ENCODE peak calls at places on chromosomes 6 and 20, in six cellular contexts. K is body of pancreas, G is pancreas, W is left lung, B is psoas muscle, Q is fibroblast of lung. E is an unnamed sample. For H3K27me3 and H3K4me1, the result is how much of the 10 kb centered on the place peaks cover.

GRCh38 chr20:61046721-61047351 is 205.2 kb upstream of the CDH4 start:
- DNase-seq in K (no peak), G (no peak), W (no peak), B (no peak), Q (no peak), E (no peak)

GRCh38 chr6:143546599-143546998 is 35.1 kb upstream of the FUCA2 start:
- DNase-seq in K (no peak), G (no peak), W (no peak), B (no peak), Q (no peak), E (no peak)

GRCh38 chr6:18609715-18610114 is 222.6 kb downstream of the RNF144B start:
- DNase-seq in K (no peak), G (no peak), W (no peak), B (no peak), Q (no peak), E (no peak)

GRCh38 chr6:111480988-111481830 is 1.8 kb downstream of the REV3L start:
- DNase-seq in K (no peak), G (no peak), W (no peak), B (no peak), Q (peak), E (no peak)

GRCh38 chr6:166173292-166173951 is 5.8 kb upstream of the TBXT start:
- DNase-seq in K (peak), G (no peak), W (no peak), B (no peak), Q (no peak), E (no peak)

GRCh38 chr6:118869350-118869749 is 24.6 kb upstream of the ASF1A start:
- DNase-seq in K (no peak), G (no peak), W (no peak), B (no peak), Q (peak), E (no peak)

GRCh38 chr20:60395993-60396392 is 437.8 kb downstream of the CDH26 start:
- DNase-seq in K (peak), G (no peak), W (no peak), B (no peak), Q (no peak), E (no peak)

GRCh38 chr6:26553264-26553738 is 15.1 kb downstream of the HMGN4 start:
- DNase-seq in K (peak), G (peak), W (peak), B (peak), Q (peak), E (peak)

GRCh38 chr6:55841341-55841740 is 34.0 kb downstream of the BMP5 start:
- DNase-seq in K (no peak), G (no peak), W (no peak), B (no peak), Q (no peak), E (no peak)

GRCh38 chr6:170462366-170463020 is 90.6 kb downstream of the PSMB1 start:
- DNase-seq in K (no peak), G (no peak), W (no peak), B (no peak), Q (no peak), E (no peak)

GRCh38 chr6:19070520-19070919 is 683.4 kb downstream of the RNF144B start:
- DNase-seq in K (no peak), G (no peak), W (no peak), B (no peak), Q (no peak), E (no peak)

GRCh38 chr6:119148102-119148824 is 69.8 kb upstream of the FAM184A start:
- DNase-seq in K (peak), G (no peak), W (no peak), B (no peak), Q (peak), E (peak)

GRCh38 chr6:158752613-158753012 is 66.6 kb downstream of the EZR start:
- DNase-seq in K (peak), G (no peak), W (no peak), B (no peak), Q (peak), E (no peak)

GRCh38 chr6:3237761-3238662 is 10.6 kb upstream of the TUBB2B start:
- DNase-seq in K (no peak), G (no peak), W (no peak), B (no peak), Q (no peak), E (no peak)

GRCh38 chr20:17640146-17640874 is 41.7 kb downstream of the RRBP1 start:
- DNase-seq in K (peak), G (no peak), W (no peak), B (no peak), Q (no peak), E (no peak)

GRCh38 chr6:140977425-140977824 is 1155.3 kb upstream of the GJE1 start:
- DNase-seq in K (no peak), G (no peak), W (no peak), B (no peak), Q (peak), E (no peak)

GRCh38 chr20:62508641-62509051 is 32.9 kb upstream of the GATA5 start:
- DNase-seq in K (peak), G (no peak), W (no peak), B (no peak), Q (no peak), E (peak)

DNA sequence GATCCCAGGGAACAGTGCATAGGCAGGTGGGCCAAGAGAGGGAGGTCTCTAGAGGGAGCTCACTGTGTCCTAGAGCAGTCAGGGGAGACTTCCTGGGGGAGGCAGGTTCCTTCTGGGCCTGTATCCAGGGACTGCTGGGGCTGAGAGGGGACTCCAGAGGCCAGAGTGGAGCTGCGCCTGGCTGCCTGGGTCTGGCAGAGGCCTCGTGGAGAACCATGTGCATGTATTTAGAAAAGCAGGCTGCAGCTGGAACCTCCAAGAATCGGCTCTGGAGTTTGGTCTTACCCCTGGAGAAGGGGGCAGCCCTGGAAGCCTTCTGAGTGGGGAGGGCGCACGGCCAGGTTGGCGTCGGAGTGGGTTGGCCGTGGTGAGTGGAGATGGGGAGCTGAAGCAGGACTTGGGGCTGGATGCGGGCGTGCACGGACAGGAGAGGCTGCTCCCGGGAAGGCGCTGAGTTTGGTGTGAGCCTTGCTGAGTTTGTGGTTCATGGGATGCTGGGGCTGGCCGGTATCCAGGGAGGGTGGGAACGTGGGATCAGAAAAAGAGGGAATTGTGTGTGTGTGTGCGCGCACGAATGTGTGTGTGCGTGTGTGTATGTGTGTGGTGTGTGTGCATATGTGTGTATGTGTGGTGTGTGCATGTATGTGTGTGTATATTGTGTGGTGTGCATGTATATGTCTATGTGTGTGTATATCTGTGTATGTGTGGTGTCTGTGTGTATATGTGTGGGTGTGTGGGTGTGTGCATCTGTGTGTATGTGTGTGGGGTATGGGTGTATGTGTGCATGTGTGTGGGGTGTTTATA is 10.8 kb downstream of the VSTM2L start:
- DNase-seq in K (no peak), G (no peak), W (no peak), B (no peak), Q (no peak), E (no peak)
- H3K27me3 ChIP-seq in K (under half), G (under half), W (half or more), B (half or more), Q (half or more), E (under half)

DNA sequence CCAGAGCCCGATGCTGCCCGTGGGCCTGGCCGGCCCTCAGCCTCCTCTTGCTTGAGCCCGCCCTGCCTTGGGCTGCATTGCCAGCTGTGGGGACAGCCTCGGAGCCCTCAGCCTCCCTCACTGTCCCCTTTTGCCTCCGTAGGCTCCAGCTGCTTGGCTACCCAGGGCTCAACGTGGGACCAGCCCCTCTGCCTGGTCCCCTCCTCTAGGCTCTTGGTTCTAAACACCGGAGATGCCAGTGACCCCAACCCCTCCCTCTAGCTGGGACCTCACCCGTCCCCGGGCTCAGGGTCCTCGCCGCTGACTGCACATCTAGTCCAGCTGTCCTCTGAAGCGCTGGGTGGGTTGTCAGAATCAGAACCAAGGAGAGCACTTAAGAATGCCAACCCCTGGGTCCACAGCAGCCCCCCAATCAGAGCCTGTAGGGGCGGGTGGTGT is 345.2 kb downstream of the ZFAND3 start:
- DNase-seq in K (no peak), G (no peak), W (no peak), B (no peak), Q (no peak), E (no peak)
- H3K4me3 ChIP-seq in K (no peak), G (no peak), W (no peak), B (no peak), Q (no peak), E (no peak)

DNA sequence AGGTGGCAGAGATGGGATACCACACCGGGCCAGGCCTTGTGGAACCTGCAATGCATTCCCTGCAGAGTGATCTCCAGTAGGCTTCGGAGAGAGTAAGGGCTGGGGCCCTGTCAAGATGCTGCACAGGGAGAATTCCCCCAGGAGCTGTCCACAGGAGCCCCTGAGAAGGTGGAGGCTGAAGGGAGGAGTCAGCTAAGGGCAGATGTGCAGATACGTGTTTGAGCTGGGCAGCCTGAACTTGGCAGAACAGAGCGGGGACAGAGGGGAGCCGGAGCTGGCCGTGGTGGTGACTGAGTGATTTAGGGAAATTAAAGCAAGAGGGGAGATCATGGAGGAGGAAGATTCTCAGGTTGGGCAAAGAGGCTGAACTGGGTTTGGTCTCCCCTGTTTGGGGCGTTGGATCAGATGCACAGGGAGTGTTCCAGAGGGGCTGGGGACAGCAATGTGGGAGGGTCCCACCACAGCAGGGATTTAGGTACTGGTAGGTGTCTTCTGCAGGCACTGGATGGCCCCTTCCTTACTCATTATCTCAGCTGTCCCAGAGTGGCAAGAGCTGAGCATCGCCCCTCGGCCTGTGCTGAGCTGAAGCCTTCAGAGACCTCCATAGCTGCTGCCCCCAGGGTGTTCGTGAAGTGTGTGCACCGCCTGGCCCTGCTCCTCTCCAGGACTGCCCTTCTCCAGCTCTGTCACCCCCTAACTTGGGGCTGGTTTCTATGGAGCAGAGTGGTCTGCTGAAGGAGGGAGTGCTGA is 3.8 kb upstream of the NCR2 start:
- DNase-seq in K (no peak), G (no peak), W (no peak), B (no peak), Q (no peak), E (no peak)
- H3K4me1 ChIP-seq in K (under half), G (under half), W (under half), B (under half), Q (under half), E (under half)

GRCh38 chr20:58228484-58229197 is at the start of gene ANKRD60:
- DNase-seq in K (no peak), G (peak), W (no peak), B (no peak), Q (peak), E (peak)
- H3K27me3 ChIP-seq in K (under half), G (under half), W (half or more), B (half or more), Q (under half), E (under half)

GRCh38 chr6:109490708-109491107 is 7.7 kb upstream of the ZBTB24 start:
- DNase-seq in K (no peak), G (no peak), W (no peak), B (no peak), Q (no peak), E (no peak)

GRCh38 chr6:109493865-109494264 is 10.8 kb upstream of the ZBTB24 start:
- DNase-seq in K (no peak), G (no peak), W (no peak), B (no peak), Q (no peak), E (no peak)

GRCh38 chr6:109486068-109486467 is 3.0 kb upstream of the ZBTB24 start:
- DNase-seq in K (no peak), G (no peak), W (no peak), B (no peak), Q (no peak), E (no peak)

GRCh38 chr6:109496036-109496761 is 13.2 kb upstream of the ZBTB24 start:
- DNase-seq in K (no peak), G (no peak), W (no peak), B (no peak), Q (no peak), E (no peak)

GRCh38 chr6:109491207-109491938 is 8.4 kb upstream of the ZBTB24 start:
- DNase-seq in K (no peak), G (no peak), W (no peak), B (no peak), Q (no peak), E (peak)
- H3K4me3 ChIP-seq in K (no peak), G (no peak), W (no peak), B (no peak), Q (no peak), E (no peak)

DNA sequence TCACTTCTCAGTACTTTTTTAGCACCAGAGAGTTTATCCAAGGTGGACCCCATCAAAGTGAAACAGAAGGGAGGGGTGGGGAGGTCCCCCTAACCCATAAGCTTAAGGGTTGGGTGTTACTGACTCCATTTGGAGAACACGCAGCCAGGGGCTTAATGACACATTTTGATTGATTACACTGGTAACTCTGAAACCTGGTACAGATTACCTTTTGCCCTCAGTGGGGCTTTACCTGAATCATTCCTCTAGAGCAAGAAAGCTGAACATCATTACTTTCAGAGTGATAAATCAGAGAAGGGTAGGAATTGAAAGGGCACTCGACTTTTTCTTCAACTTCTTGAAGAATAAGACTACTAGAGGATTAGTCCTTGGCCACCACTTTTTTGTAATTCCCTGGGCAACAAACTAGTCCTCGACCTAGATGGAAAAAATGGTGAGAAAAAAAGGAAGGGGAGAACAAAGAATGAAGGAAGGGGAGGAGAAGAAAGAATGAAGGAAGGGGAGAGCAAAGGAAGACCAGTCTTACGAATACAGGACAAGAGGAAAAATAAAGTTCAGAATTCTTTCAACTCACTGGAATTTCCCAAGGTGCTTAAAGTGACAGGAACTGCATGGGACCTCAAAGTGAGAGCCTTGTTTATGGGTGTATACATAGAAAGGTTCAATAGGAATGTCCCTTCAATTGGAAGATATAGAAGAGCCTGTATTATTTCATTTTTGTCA is 509.5 kb upstream of the JARID2 start:
- DNase-seq in K (no peak), G (no peak), W (no peak), B (no peak), Q (no peak), E (no peak)
- H3K4me1 ChIP-seq in K (under half), G (under half), W (under half), B (under half), Q (under half), E (under half)